ENCODE peak calls at places on chromosomes 16 and 17, in ten cellular contexts. W is endodermal cell, Z is fibroblast of lung, L is uterus, I is IMR-90, Q is heart right ventricle, H is left lung, K is PC-3, D is lower lobe of right lung, P is right atrium auricular region. U is an unnamed sample.

GRCh38 chr16:85611455-85612190 is 1.5 kb upstream of the GSE1 start:
- DNase-seq in W (peak; percentile 89), Z (peak; percentile 76), L (peak; percentile 81), I (peak; percentile 74), Q (peak; percentile 89), H (peak; percentile 93), K (peak; percentile 74), D (peak; percentile 89), P (peak; percentile 86), U (peak; percentile 46)

GRCh38 chr16:11632455-11632921 is 35.8 kb upstream of the SNN start:
- DNase-seq in W (peak; percentile 57), Z (peak; percentile 91), L (peak; percentile 78), I (peak; percentile 93), Q (peak; percentile 47), H (no peak), K (no peak), D (peak; percentile 75), P (peak; percentile 75), U (no peak)

GRCh38 chr16:30184430-30185140 is 1.2 kb downstream of the CORO1A start:
- DNase-seq in W (peak; percentile 47), Z (no peak), L (peak; percentile 18), I (no peak), Q (peak; percentile 23), H (peak; percentile 90), K (no peak), D (peak; percentile 71), P (no peak), U (no peak)

GRCh38 chr16:48365601-48366164 is 19.5 kb downstream of the SIAH1 start:
- DNase-seq in W (peak; percentile 97), Z (peak; percentile 83), L (peak; percentile 84), I (peak; percentile 80), Q (peak; percentile 91), H (peak; percentile 99), K (peak; percentile 78), D (peak; percentile 95), P (peak; percentile 90), U (no peak)

GRCh38 chr17:57913576-57914273 is 41.5 kb downstream of the CUEDC1 start:
- DNase-seq in W (no peak), Z (no peak), L (no peak), I (no peak), Q (no peak), H (no peak), K (no peak), D (no peak), P (no peak), U (no peak)

GRCh38 chr17:6041261-6041660 is 28.9 kb upstream of the WSCD1 start:
- DNase-seq in W (no peak), Z (no peak), L (no peak), I (no peak), Q (no peak), H (no peak), K (no peak), D (no peak), P (no peak), U (no peak)

GRCh38 chr16:23535901-23536300 is 21.2 kb downstream of the EARS2 start:
- DNase-seq in W (no peak), Z (peak; percentile 46), L (no peak), I (peak; percentile 13), Q (no peak), H (no peak), K (no peak), D (no peak), P (no peak), U (no peak)

GRCh38 chr17:14513835-14514234 is 213.0 kb downstream of the HS3ST3B1 start:
- DNase-seq in W (peak; percentile 63), Z (no peak), L (no peak), I (no peak), Q (no peak), H (no peak), K (no peak), D (no peak), P (no peak), U (no peak)

GRCh38 chr16:21228473-21228872 is 5.0 kb upstream of the ANKS4B start:
- DNase-seq in W (no peak), Z (no peak), L (no peak), I (no peak), Q (no peak), H (no peak), K (no peak), D (no peak), P (no peak), U (no peak)

GRCh38 chr17:64217249-64217652 is 45.8 kb downstream of the TEX2 start:
- DNase-seq in W (peak; percentile 57), Z (peak; percentile 15), L (no peak), I (no peak), Q (no peak), H (no peak), K (no peak), D (no peak), P (no peak), U (no peak)

GRCh38 chr17:27423651-27424050 is 32.6 kb upstream of the KSR1 start:
- DNase-seq in W (no peak), Z (peak; percentile 32), L (no peak), I (peak; percentile 51), Q (no peak), H (no peak), K (no peak), D (no peak), P (no peak), U (no peak)

GRCh38 chr17:8586766-8587165 is 43.8 kb downstream of the MYH10 start:
- DNase-seq in W (no peak), Z (no peak), L (no peak), I (no peak), Q (no peak), H (no peak), K (no peak), D (no peak), P (no peak), U (peak; percentile 36)

GRCh38 chr17:57369509-57369945 is 113.2 kb downstream of the MSI2 start:
- DNase-seq in W (no peak), Z (peak; percentile 31), L (no peak), I (peak; percentile 34), Q (no peak), H (no peak), K (peak; percentile 35), D (no peak), P (no peak), U (peak; percentile 51)

GRCh38 chr17:72970794-72971512 is 121.5 kb downstream of the SLC39A11 start:
- DNase-seq in W (no peak), Z (peak; percentile 34), L (no peak), I (peak; percentile 13), Q (no peak), H (no peak), K (no peak), D (no peak), P (no peak), U (no peak)

GRCh38 chr16:89489040-89489721 is 1.2 kb downstream of the ANKRD11 start:
- DNase-seq in W (peak; percentile 90), Z (peak; percentile 94), L (peak; percentile 83), I (peak; percentile 96), Q (peak; percentile 82), H (peak; percentile 94), K (peak; percentile 82), D (peak; percentile 91), P (peak; percentile 95), U (peak; percentile 63)

GRCh38 chr16:11877374-11877773 is 26.0 kb upstream of the RSL1D1 start:
- DNase-seq in W (no peak), Z (peak; percentile 34), L (no peak), I (peak; percentile 43), Q (no peak), H (no peak), K (no peak), D (no peak), P (no peak), U (no peak)

GRCh38 chr17:20273741-20274500 is 193.4 kb downstream of the LGALS9B start:
- DNase-seq in W (peak; percentile 44), Z (no peak), L (no peak), I (no peak), Q (no peak), H (no peak), K (no peak), D (no peak), P (no peak), U (no peak)
- H3K4me1 ChIP-seq in W (no peaks in the 10 kb centered on the region), Z (peaks cover 3% of the 10 kb centered on the region), L (no peaks in the 10 kb centered on the region), I (peaks cover 20% of the 10 kb centered on the region), Q (peaks cover 4% of the 10 kb centered on the region), H (no peaks in the 10 kb centered on the region), K (peaks cover 16% of the 10 kb centered on the region), D (no peaks in the 10 kb centered on the region), P (no peaks in the 10 kb centered on the region), U (peaks cover 5% of the 10 kb centered on the region)

DNA sequence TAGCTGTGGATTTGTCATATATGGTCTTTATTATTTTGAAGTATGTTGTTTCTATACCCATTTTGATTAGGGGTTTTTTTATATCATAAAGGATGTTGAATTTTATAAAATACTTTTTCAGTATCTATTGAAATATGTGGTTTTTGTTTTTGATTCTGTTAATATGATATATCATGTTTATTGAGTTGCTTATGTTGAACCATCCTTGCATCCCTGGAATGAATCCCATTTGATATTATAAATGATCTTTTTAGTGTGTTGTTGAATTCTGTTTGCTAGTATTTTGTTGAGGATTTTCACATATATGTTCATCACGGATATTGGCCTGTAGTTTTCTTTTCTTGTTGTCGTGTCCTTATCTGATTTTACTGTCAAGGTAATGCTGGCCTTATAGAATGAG is 286.5 kb downstream of the BCAS3 start:
- DNase-seq in W (no peak), Z (no peak), L (no peak), I (no peak), Q (no peak), H (no peak), K (no peak), D (no peak), P (no peak), U (no peak)
- TF ChIP-seq CTCF in W (no peak), Z (no peak), L (no peak), I (no peak), Q (no peak), H (no peak), K (no peak), D (no peak), P (no peak), U (no peak)

GRCh38 chr17:39929657-39930407 is 2.3 kb downstream of the LRRC3C start:
- DNase-seq in W (no peak), Z (peak; percentile 90), L (no peak), I (peak; percentile 82), Q (no peak), H (no peak), K (peak; percentile 80), D (no peak), P (no peak), U (peak; percentile 87)
- H3K4me1 ChIP-seq in W (no peaks in the 10 kb centered on the region), Z (peaks cover 28% of the 10 kb centered on the region), L (peaks cover 13% of the 10 kb centered on the region), I (peaks cover 32% of the 10 kb centered on the region), Q (peaks cover 30% of the 10 kb centered on the region), H (peaks cover 28% of the 10 kb centered on the region), K (peaks cover 33% of the 10 kb centered on the region), D (peaks cover 43% of the 10 kb centered on the region), P (peaks cover 46% of the 10 kb centered on the region), U (peaks cover 14% of the 10 kb centered on the region)

DNA sequence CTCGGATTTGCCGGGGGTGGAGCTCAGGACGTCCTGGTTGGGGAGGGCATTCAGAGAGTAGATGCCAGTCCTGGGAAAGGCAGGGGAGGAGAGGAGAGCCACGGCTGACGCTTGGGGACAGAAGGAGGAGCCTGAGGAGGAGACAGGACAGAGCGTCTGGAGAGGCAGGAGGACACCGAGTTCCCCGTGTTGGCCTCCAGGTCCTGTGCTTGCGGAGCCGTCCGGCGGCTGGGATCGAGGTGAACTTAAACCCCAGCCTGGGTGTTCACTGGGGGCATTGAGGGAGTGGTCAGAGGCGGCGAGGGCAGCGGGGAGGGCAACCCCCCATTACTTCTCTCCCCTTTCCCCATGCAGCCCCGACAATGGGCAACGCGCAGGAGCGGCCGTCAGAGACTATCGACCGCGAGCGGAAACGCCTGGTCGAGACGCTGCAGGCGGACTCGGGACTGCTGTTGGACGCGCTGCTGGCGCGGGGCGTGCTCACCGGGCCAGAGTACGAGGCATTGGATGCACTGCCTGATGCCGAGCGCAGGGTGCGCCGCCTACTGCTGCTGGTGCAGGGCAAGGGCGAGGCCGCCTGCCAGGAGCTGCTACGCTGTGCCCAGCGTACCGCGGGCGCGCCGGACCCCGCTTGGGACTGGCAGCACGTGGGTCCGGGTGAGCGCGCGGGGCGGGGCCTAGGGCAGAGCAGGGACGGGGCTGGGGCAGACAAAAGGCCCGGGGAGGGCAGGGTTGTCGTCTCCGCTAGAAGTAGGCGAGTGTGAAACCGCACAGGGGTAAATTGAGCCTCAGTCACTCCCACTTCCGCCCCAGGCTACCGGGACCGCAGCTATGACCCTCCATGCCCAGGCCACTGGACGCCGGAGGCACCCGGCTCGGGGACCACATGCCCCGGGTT is 3.7 kb downstream of the NOL3 start:
- DNase-seq in W (peak; percentile 91), Z (peak; percentile 86), L (peak; percentile 76), I (peak; percentile 76), Q (peak; percentile 87), H (peak; percentile 95), K (peak; percentile 87), D (peak; percentile 93), P (peak; percentile 91), U (no peak)
- TF ChIP-seq CTCF in W (peak; percentile 34), Z (peak; percentile 20), L (peak; percentile 36), I (peak; percentile 38), Q (no peak), H (peak; percentile 16), K (peak; percentile 16), D (peak; percentile 44), P (no peak), U (peak; percentile 60)